ENCODE peak calls at places on chromosomes 16 and 17, in ten cellular contexts. T is endothelial cell of umbilical vein; E is CD8-positive, alpha-beta T cell; J is HFFc6; H is nephron progenitor cell; F is AG04450; Z is cardiac fibroblast; A is dorsolateral prefrontal cortex; K is HCT116; V is endothelial cell. P is an unnamed sample.

GRCh38 chr16:77043076-77043475 is 147.9 kb upstream of the MON1B start:
- DNase-seq in T (no peak), E (no peak), J (no peak), H (no peak), F (no peak), Z (peak; percentile 46), A (no peak), K (peak; percentile 8), V (no peak), P (no peak)

GRCh38 chr16:30473231-30474061 is 904 bp downstream of the ITGAL start:
- DNase-seq in T (no peak), E (peak; percentile 57), J (no peak), H (no peak), F (no peak), Z (no peak), A (no peak), K (no peak), V (no peak), P (no peak)

GRCh38 chr17:77427471-77427991 is 286.8 kb downstream of the SEC14L1 start:
- DNase-seq in T (no peak), E (no peak), J (peak; percentile 84), H (no peak), F (no peak), Z (peak; percentile 83), A (no peak), K (no peak), V (no peak), P (no peak)

GRCh38 chr16:86640265-86640843 is 62.0 kb downstream of the FOXL1 start:
- DNase-seq in T (no peak), E (no peak), J (no peak), H (peak; percentile 36), F (no peak), Z (no peak), A (no peak), K (no peak), V (no peak), P (no peak)

GRCh38 chr16:88195021-88195581 is 187.7 kb upstream of the ZNF469 start:
- DNase-seq in T (no peak), E (no peak), J (no peak), H (peak; percentile 39), F (no peak), Z (no peak), A (no peak), K (no peak), V (no peak), P (no peak)

GRCh38 chr16:67528222-67528869 is at the start of gene RIPOR1:
- DNase-seq in T (peak; percentile 21), E (peak; percentile 41), J (no peak), H (peak; percentile 76), F (no peak), Z (no peak), A (no peak), K (no peak), V (no peak), P (peak; percentile 72)

GRCh38 chr17:27762527-27763305 is 37.6 kb downstream of the NOS2 start:
- DNase-seq in T (peak; percentile 10), E (no peak), J (peak; percentile 16), H (peak; percentile 71), F (no peak), Z (peak; percentile 49), A (no peak), K (no peak), V (peak; percentile 59), P (no peak)

GRCh38 chr17:82489117-82489516 is 30.4 kb upstream of the FOXK2 start:
- DNase-seq in T (no peak), E (no peak), J (peak; percentile 53), H (no peak), F (no peak), Z (peak; percentile 46), A (no peak), K (no peak), V (no peak), P (no peak)

GRCh38 chr17:80154166-80154565 is 7.2 kb upstream of the EIF4A3 start:
- DNase-seq in T (no peak), E (no peak), J (no peak), H (no peak), F (no peak), Z (no peak), A (no peak), K (no peak), V (no peak), P (no peak)

GRCh38 chr17:61335845-61336655 is 63.6 kb upstream of the TBX2 start:
- DNase-seq in T (peak; percentile 20), E (no peak), J (no peak), H (no peak), F (no peak), Z (peak; percentile 71), A (no peak), K (no peak), V (no peak), P (no peak)

GRCh38 chr16:84357191-84357651 is 11.1 kb upstream of the ATP2C2 start:
- DNase-seq in T (no peak), E (no peak), J (peak; percentile 9), H (no peak), F (no peak), Z (peak; percentile 41), A (no peak), K (no peak), V (no peak), P (no peak)

GRCh38 chr17:49223517-49224197 is 6.9 kb downstream of the PHOSPHO1 start:
- DNase-seq in T (no peak), E (peak; percentile 59), J (no peak), H (peak; percentile 87), F (no peak), Z (peak; percentile 32), A (no peak), K (peak; percentile 21), V (peak; percentile 78), P (no peak)

GRCh38 chr17:59521465-59522126 is 43.8 kb upstream of the DHX40 start:
- DNase-seq in T (peak; percentile 72), E (peak; percentile 46), J (peak; percentile 43), H (peak; percentile 76), F (peak; percentile 21), Z (peak; percentile 80), A (no peak), K (peak; percentile 49), V (peak; percentile 75), P (peak; percentile 50)

GRCh38 chr16:83705856-83706255 is 101.9 kb upstream of the HSBP1 start:
- DNase-seq in T (no peak), E (no peak), J (no peak), H (no peak), F (no peak), Z (peak; percentile 51), A (no peak), K (no peak), V (no peak), P (no peak)

GRCh38 chr16:53091508-53092211 is 36.9 kb downstream of the CHD9 start:
- DNase-seq in T (peak; percentile 69), E (no peak), J (peak; percentile 89), H (peak; percentile 67), F (peak; percentile 71), Z (peak; percentile 90), A (peak; percentile 85), K (no peak), V (no peak), P (no peak)

GRCh38 chr17:82598256-82599011 is 49.8 kb downstream of the WDR45B start:
- DNase-seq in T (no peak), E (no peak), J (no peak), H (no peak), F (no peak), Z (peak; percentile 79), A (no peak), K (no peak), V (no peak), P (no peak)

GRCh38 chr17:43669971-43670644 is 8.4 kb upstream of the MEOX1 start:
- DNase-seq in T (no peak), E (no peak), J (no peak), H (peak; percentile 70), F (no peak), Z (no peak), A (no peak), K (no peak), V (no peak), P (no peak)

GRCh38 chr17:21061971-21062526 is 19.2 kb upstream of the USP22 start:
- DNase-seq in T (no peak), E (no peak), J (no peak), H (no peak), F (no peak), Z (no peak), A (no peak), K (no peak), V (no peak), P (no peak)

GRCh38 chr16:8655184-8655717 is 19.2 kb upstream of the ABAT start:
- DNase-seq in T (peak; percentile 13), E (no peak), J (no peak), H (peak; percentile 20), F (no peak), Z (peak; percentile 48), A (no peak), K (no peak), V (peak; percentile 49), P (no peak)
- TF ChIP-seq CTCF in T (peak; percentile 58), E (no peak), J (peak; percentile 71), H (peak; percentile 51), F (peak; percentile 54), Z (peak; percentile 47), A (no peak), K (peak; percentile 55), V (peak; percentile 44), P (peak; percentile 48)

GRCh38 chr17:50847566-50847965 is 12.2 kb downstream of the WFIKKN2 start:
- DNase-seq in T (no peak), E (no peak), J (no peak), H (no peak), F (no peak), Z (no peak), A (no peak), K (no peak), V (no peak), P (no peak)
- TF ChIP-seq CTCF in T (no peak), E (no peak), J (no peak), H (no peak), F (no peak), Z (no peak), A (no peak), K (no peak), V (no peak), P (no peak)

DNA sequence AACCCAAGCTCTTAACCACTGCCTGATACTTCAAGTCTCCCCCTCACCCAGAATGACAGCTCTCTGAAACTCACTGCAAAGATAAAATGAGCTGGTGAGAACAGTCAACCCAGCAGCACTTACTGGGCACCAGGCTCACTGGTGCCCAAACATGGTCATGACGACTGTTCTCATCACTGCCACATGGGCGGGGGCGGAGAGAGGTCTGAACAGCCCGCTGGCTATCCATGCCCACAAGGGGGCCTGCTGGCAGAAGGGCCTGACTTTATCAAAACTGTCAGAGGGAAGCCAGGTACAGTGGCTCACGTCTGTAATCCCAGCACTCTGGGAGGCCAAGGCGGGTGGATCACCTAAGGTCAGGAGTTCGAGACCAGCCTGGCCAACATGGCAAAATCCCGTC is 4.0 kb downstream of the MYBBP1A start:
- DNase-seq in T (no peak), E (no peak), J (no peak), H (no peak), F (no peak), Z (no peak), A (no peak), K (no peak), V (peak; percentile 24), P (no peak)
- TF ChIP-seq CTCF in T (peak; percentile 9), E (no peak), J (peak; percentile 50), H (no peak), F (peak; percentile 11), Z (no peak), A (no peak), K (peak; percentile 49), V (peak; percentile 24), P (no peak)

DNA sequence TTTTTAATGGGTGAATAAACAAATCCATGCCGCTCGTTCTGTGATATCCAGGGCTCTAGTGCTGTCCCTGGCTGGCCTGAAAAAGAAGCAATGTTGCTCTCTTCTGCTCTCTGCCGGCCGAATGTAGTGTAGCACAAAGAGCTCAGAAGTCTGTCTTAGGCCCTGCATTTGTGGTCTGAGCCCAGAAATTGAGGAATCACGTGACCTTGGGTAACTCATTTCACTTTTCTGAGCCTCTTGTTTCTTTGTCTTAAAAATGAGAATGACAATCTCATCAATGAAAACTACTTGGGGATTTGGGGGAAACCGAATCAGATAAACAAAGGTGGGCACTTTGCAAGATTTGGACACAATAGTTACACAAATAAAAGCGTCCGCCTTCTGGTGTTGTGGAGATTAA is 381.6 kb upstream of the ASIC2 start:
- DNase-seq in T (peak; percentile 67), E (no peak), J (peak; percentile 35), H (peak; percentile 77), F (peak; percentile 2), Z (peak; percentile 70), A (no peak), K (peak; percentile 1), V (peak; percentile 77), P (no peak)
- TF ChIP-seq CTCF in T (peak; percentile 60), E (peak; percentile 57), J (peak; percentile 73), H (peak; percentile 69), F (peak; percentile 80), Z (peak; percentile 71), A (peak; percentile 79), K (peak; percentile 58), V (peak; percentile 69), P (peak; percentile 89)

P was measured in D721Med.